ENCODE peak calls at places on chromosomes 4 and X, in ten cellular contexts. R, M, V, W, N, Q, K, O, E and X are unnamed samples.

GRCh38 chr4:72893354-72894066 is 176.0 kb downstream of the COX18 start:
- DNase-seq in N (no peak), E (no peak), W (no peak), O (no peak), M (no peak), R (no peak), Q (peak; percentile 43), V (no peak), K (no peak), X (no peak)

GRCh38 chr4:132642196-132642817 is 506.8 kb upstream of the PCDH10 start:
- DNase-seq in R (no peak), E (peak; percentile 65), V (no peak), W (no peak), N (peak; percentile 3), K (no peak), O (no peak), M (peak; percentile 48), Q (no peak), X (peak; percentile 27)

GRCh38 chr4:141432000-141432712 is 204.2 kb upstream of the IL15 start:
- DNase-seq in E (no peak), W (no peak), O (no peak), K (no peak), N (no peak), V (no peak), M (no peak), Q (no peak), R (no peak), X (no peak)

GRCh38 chr4:10117424-10118354 is 1.1 kb upstream of the WDR1 start:
- DNase-seq in V (no peak), K (no peak), E (no peak), W (peak; percentile 34), R (no peak), O (no peak), M (no peak), Q (no peak), N (peak; percentile 71), X (no peak)

GRCh38 chrX:33855251-33855650 is 276.9 kb downstream of the FAM47A start:
- DNase-seq in E (no peak), W (no peak), N (no peak), R (no peak), V (no peak), K (no peak), O (no peak), Q (no peak), M (no peak), X (no peak)

GRCh38 chr4:8316251-8316771 is 46.8 kb downstream of the HTRA3 start:
- DNase-seq in Q (no peak), K (peak; percentile 54), R (no peak), O (no peak), V (no peak), E (no peak), M (no peak), N (no peak), W (peak; percentile 14), X (peak; percentile 49)

GRCh38 chrX:51163730-51164129 is 168.9 kb upstream of the NUDT10 start:
- DNase-seq in W (no peak), N (peak; percentile 3), O (no peak), M (no peak), E (no peak), Q (no peak), K (no peak), R (no peak), V (no peak), X (no peak)

GRCh38 chr4:30903493-30903892 is 183.3 kb downstream of the PCDH7 start:
- DNase-seq in N (no peak), E (no peak), O (no peak), K (no peak), M (no peak), V (no peak), R (no peak), Q (no peak), W (no peak), X (no peak)

GRCh38 chr4:163755013-163755412 is 260.5 kb downstream of the TMA16 start:
- DNase-seq in W (no peak), N (no peak), M (no peak), R (no peak), O (no peak), K (no peak), Q (no peak), E (peak; percentile 50), V (no peak), X (no peak)

GRCh38 chrX:140163376-140164159 is 198.2 kb upstream of the CXorf66 start:
- DNase-seq in K (no peak), Q (no peak), W (no peak), V (no peak), R (no peak), O (no peak), N (no peak), E (no peak), M (no peak), X (no peak)

GRCh38 chr4:121764702-121765367 is at the start of gene SMIM43:
- DNase-seq in M (no peak), N (no peak), E (no peak), Q (no peak), O (no peak), W (no peak), V (peak; percentile 48), R (no peak), K (no peak), X (no peak)

GRCh38 chrX:2383735-2384134 is 117.0 kb downstream of the DHRSX start:
- DNase-seq in R (no peak), N (peak; percentile 48), Q (no peak), W (no peak), E (no peak), V (no peak), O (peak; percentile 7), M (no peak), K (no peak), X (no peak)

GRCh38 chrX:64206556-64207162 is 1.2 kb upstream of the AMER1 start:
- DNase-seq in W (peak; percentile 30), R (no peak), O (no peak), M (no peak), N (peak; percentile 19), V (peak; percentile 41), E (peak; percentile 11), K (no peak), Q (peak; percentile 11), X (no peak)

GRCh38 chrX:40127052-40127451 is 29.3 kb upstream of the BCOR start:
- DNase-seq in K (no peak), M (no peak), Q (no peak), N (no peak), V (no peak), O (no peak), R (no peak), E (peak; percentile 52), W (no peak), X (no peak)

DNA sequence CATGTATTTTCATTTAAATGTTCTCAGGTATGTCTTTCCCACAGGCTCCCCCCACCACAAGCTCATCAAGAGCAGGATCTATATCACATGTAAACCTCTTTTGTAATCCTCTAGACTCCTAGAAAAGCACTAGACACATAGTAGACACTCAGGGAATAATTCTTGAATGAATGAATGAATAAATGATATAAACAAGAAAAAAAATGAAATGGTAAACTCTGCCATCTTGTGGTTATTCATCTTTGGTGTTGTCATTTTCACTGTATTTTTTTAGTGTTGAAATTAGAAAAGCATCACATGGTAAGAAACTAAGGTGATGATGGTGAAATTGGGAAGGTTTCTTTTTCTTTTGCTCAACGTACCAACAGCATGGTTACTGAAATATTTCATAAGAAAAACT is 34.2 kb upstream of the C1GALT1C1 start:
- DNase-seq in K (no peak), M (peak; percentile 18), E (peak; percentile 31), N (no peak), V (no peak), O (no peak), R (no peak), W (no peak), Q (no peak), X (no peak)
- H3K4me3 ChIP-seq in K (no peak overlapping the region), M (no peak overlapping the region), E (no peak overlapping the region), N (no peak overlapping the region), V (no peak overlapping the region), O (no peak overlapping the region), R (no peak overlapping the region), W (no peak overlapping the region), Q (no peak overlapping the region), X (no peak overlapping the region)

DNA sequence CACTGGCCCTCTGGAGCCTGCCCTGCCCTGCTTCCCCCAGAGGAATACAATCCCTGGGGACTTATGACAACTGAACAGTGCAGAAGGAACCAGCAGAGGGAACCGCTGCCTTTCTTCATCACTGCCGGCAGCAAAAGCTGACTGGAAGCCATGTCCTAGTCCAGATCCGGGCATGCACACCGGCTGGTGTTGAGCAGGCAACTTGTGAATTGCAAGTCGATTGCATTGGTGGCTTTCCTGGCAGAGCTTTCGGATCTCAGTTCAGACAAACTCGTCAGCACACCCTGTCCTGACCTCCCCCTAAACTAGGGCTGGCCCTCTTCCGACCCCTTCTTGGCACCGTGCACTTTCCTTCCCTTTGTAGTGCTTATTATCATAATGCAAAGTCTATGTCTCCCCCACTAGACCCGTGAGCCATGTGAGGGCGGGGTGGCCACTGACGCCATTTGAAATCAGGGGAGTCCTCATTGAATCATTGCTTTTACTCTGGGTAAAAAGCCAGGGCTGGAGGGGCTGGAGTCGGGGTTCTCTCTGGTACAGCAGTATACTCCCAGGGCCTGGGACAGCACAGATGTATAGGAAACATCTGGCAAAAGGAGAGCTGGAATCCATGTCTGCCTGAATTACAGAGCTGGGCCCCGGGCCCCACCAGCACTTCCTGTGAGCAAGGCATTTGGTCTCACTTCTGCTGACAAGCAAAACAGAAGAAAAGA is 1.8 kb downstream of the ARHGAP4 start:
- DNase-seq in N (peak; percentile 37), M (no peak), O (no peak), V (no peak), R (peak; percentile 35), E (peak; percentile 42), Q (no peak), W (peak; percentile 64), K (peak; percentile 65), X (no peak)
- H3K4me3 ChIP-seq in N (no peak overlapping the region), M (no peak overlapping the region), O (no peak overlapping the region), V (peak overlapping the region; percentile 64), R (peak overlapping the region; percentile 51), E (peak overlapping the region; percentile 90), Q (no peak overlapping the region), W (no peak overlapping the region), K (no peak overlapping the region), X (no peak overlapping the region)

DNA sequence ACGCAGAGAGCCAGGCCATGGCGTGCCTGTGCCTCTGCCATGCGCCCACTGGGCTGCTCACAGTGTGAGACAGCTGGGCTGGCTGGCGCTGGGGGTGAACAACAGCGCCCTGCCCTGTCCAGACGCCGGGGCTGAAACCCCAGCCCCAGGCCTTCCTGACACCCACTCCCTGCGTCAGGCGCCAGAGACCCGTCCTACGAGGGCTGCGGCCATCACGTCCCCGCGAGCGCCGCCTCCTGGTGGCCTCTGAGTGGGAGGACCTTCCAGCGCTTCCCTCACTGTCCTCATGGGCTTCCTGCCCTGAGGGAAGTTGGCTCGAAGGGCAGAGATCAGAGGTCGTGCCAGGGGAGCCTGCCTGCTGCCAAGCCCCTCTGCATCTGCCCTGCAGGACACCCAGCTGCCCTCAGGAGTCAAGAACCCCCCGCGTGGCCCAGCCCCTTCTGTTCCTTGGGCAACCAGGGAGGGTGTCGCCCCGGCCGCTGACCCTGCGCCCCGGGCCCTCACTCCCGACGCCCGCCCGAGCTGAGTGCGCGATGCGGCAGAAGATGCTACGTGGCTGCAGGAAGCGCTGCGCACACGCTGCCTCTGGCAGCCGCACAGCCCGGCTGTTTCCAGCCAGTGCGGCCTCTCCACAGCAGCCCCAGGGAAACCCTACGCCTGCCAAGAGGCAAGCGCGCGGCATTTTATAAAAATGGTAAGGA is 16.2 kb downstream of the NELFA start:
- DNase-seq in O (peak; percentile 79), Q (no peak), W (no peak), M (no peak), R (no peak), N (no peak), E (no peak), V (no peak), K (no peak), X (no peak)
- H3K4me3 ChIP-seq in O (no peak overlapping the region), Q (no peak overlapping the region), W (no peak overlapping the region), M (no peak overlapping the region), R (no peak overlapping the region), N (no peak overlapping the region), E (no peak overlapping the region), V (no peak overlapping the region), K (no peak overlapping the region), X (no peak overlapping the region)

GRCh38 chr4:99022566-99022965 is 27.0 kb downstream of the METAP1 start:
- DNase-seq in R (no peak), O (no peak), N (no peak), Q (no peak), V (no peak), K (no peak), W (no peak), M (no peak), E (no peak), X (peak; percentile 20)
- H3K4me3 ChIP-seq in R (no peak overlapping the region), O (no peak overlapping the region), N (no peak overlapping the region), Q (no peak overlapping the region), V (no peak overlapping the region), K (no peak overlapping the region), W (no peak overlapping the region), M (no peak overlapping the region), E (no peak overlapping the region), X (no peak overlapping the region)